ENCODE peak calls at places on chromosomes 6 and 20, in eight cellular contexts. Q is H9; A is fibroblast of lung; H is CD4-positive, CD25-positive, alpha-beta regulatory T cell; Z is HepG2; R is cardiac muscle cell; P is small intestine; G is mammary epithelial cell. O is an unnamed sample. For H3K4me1, the result is how much of the 10 kb centered on the place peaks cover.

GRCh38 chr6:129923520-129923919 is 62.4 kb upstream of the TMEM244 start:
- DNase-seq in Q (no peak), A (peak), H (no peak), Z (no peak), R (peak), P (no peak), G (no peak), O (no peak)

GRCh38 chr6:66628917-66629316 is 921.9 kb upstream of the EYS start:
- DNase-seq in Q (no peak), A (no peak), H (no peak), Z (no peak), R (peak), P (no peak), G (no peak), O (no peak)

GRCh38 chr6:139522471-139523220 is 148.2 kb upstream of the CITED2 start:
- DNase-seq in Q (no peak), A (no peak), H (no peak), Z (no peak), R (peak), P (no peak), G (no peak), O (no peak)

GRCh38 chr6:91213229-91213901 is 626.5 kb upstream of the MAP3K7 start:
- DNase-seq in Q (no peak), A (no peak), H (no peak), Z (no peak), R (no peak), P (peak), G (no peak), O (no peak)

GRCh38 chr6:129748212-129748900 is 38.4 kb upstream of the ARHGAP18 start:
- DNase-seq in Q (peak), A (peak), H (peak), Z (peak), R (peak), P (peak), G (peak), O (peak)

GRCh38 chr6:124099520-124099919 is 295.9 kb downstream of the NKAIN2 start:
- DNase-seq in Q (no peak), A (no peak), H (no peak), Z (no peak), R (no peak), P (no peak), G (no peak), O (no peak)

GRCh38 chr20:12729326-12729725 is 279.4 kb upstream of the SPTLC3 start:
- DNase-seq in Q (no peak), A (no peak), H (no peak), Z (no peak), R (no peak), P (no peak), G (peak), O (no peak)

GRCh38 chr6:80095600-80095999 is 10.9 kb upstream of the BCKDHB start:
- DNase-seq in Q (no peak), A (no peak), H (no peak), Z (no peak), R (no peak), P (no peak), G (no peak), O (no peak)

GRCh38 chr6:46352541-46353267 is 138.5 kb downstream of the RCAN2 start:
- DNase-seq in Q (no peak), A (no peak), H (no peak), Z (no peak), R (no peak), P (no peak), G (no peak), O (no peak)

GRCh38 chr6:168530653-168531071 is 89.7 kb downstream of the SMOC2 start:
- DNase-seq in Q (no peak), A (no peak), H (no peak), Z (no peak), R (no peak), P (no peak), G (no peak), O (no peak)
- H3K4me1 ChIP-seq in Q (under half), A (under half), H (under half), Z (under half), R (under half), P (under half), G (under half), O (under half)

GRCh38 chr6:56814802-56815201 is 140.1 kb upstream of the BEND6 start:
- DNase-seq in Q (no peak), A (no peak), H (no peak), Z (no peak), R (no peak), P (no peak), G (no peak), O (no peak)
- H3K4me1 ChIP-seq in Q (under half), A (under half), H (under half), Z (under half), R (under half), P (under half), G (under half), O (under half)

DNA sequence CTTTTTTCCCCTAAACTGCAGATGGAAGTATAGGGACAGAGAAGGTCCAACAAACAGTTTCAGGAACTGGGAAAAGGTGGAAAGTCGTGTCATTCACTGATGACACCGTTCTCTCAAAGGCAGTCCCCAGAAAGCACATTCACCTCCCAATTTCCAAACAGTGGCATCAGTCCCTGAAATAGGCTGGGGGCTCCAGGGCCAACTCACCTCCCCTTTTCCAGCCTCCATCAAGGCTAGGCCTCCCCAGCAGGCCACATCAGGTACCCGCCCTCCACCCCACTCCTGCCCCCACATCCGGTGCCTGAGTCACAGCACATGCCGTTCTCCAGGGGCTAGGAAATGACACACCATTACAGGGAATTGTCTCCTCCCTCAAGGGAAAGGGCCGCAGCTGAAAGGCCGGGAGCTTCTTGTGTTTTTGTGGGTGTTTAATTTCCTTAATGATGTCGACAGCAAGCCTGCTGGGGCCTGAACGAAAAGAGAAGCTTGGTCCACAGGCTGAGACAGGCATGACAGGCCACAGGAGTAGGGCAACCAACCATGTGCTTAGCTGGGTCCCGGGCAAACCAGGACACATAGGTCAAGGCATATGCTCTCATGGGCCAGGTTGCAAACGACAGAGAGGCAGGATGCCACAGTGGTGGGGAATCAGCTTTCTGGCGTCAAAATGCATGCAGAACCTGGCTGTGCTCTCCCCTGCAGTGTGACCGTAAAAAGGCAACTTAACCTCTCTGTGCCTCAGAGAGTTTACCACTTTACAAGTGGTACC is 39.2 kb downstream of the ZMYND8 start:
- DNase-seq in Q (peak), A (peak), H (peak), Z (peak), R (peak), P (peak), G (peak), O (no peak)
- H3K4me1 ChIP-seq in Q (under half), A (under half), H (under half), Z (half or more), R (half or more), P (under half), G (half or more), O (under half)

DNA sequence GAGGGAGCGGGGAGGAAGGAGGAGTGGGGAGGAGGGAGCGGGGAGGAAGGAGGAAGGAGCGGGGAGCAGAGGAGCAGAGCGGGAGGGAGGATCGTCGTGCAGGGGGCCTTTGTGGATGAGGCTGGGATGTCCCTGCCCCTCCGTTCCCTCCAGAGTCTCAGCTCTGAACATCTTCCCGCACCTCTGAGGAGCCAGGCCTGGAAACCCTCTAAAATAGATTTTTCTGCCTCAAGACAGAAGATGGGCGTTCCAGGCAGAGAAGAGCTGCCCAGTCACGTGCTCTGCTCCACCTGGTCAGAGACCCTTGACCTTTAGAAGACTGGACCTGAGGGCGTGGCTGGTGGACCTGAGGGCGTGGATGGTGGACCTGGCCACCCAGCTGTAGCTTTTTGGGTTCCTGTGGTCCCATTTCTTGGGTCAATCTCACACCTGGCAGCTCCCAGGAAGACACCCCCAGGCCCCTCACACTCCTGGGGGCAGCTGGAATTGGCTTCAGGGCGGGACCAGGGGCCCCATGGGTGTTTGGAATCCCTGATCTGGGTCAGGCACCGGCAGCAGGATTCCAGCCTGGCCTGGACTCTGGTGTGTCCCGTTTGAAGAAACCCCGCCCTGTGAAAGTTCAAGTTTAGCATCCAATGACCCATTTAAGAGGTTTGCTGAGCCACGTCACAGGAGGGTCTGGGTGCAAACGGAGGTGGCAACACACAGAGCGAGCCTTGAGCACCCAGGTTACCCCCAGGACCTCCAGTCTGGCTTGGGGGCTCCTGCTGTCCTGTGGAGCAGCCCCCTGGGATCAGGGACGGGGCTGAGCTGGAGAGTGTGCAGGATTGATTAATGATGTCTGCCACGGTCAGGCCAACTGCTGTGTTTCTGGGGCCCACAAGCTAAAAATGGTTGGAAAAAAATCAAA is 96.9 kb upstream of the BHLHE23 start:
- DNase-seq in Q (no peak), A (peak), H (peak), Z (no peak), R (peak), P (no peak), G (no peak), O (peak)
- H3K4me1 ChIP-seq in Q (under half), A (under half), H (under half), Z (under half), R (under half), P (under half), G (under half), O (under half)

O was measured in BE2C.